ENCODE peak calls at places on chromosome 1, in six cellular contexts. One of them, this sample, is unnamed.

GRCh38 chr1:13583592-13583963 is at the start of gene PDPN:
- DNase-seq in GM20000: no peak
- DNase-seq in IMR-90: no peak
- DNase-seq in germinal center: no peak
- DNase-seq in T-cell: no peak
- DNase-seq in NCI-H774: no peak
- DNase-seq in this sample: peak

GRCh38 chr1:41282679-41283317 is 40.7 kb upstream of the SCMH1 start:
- DNase-seq in GM20000: peak
- DNase-seq in IMR-90: peak
- DNase-seq in germinal center: peak
- DNase-seq in T-cell: peak
- DNase-seq in NCI-H774: peak
- DNase-seq in this sample: peak

GRCh38 chr1:53862507-53862906 is 24.4 kb upstream of the NDC1 start:
- DNase-seq in GM20000: no peak
- DNase-seq in IMR-90: no peak
- DNase-seq in germinal center: peak
- DNase-seq in T-cell: no peak
- DNase-seq in NCI-H774: no peak
- DNase-seq in this sample: no peak

GRCh38 chr1:180382326-180383115 is 119.9 kb downstream of the ACBD6 start:
- DNase-seq in GM20000: no peak
- DNase-seq in IMR-90: peak
- DNase-seq in germinal center: no peak
- DNase-seq in T-cell: no peak
- DNase-seq in NCI-H774: no peak
- DNase-seq in this sample: no peak

GRCh38 chr1:165938844-165939243 is 111.4 kb downstream of the UCK2 start:
- DNase-seq in GM20000: no peak
- DNase-seq in IMR-90: no peak
- DNase-seq in germinal center: no peak
- DNase-seq in T-cell: no peak
- DNase-seq in NCI-H774: no peak
- DNase-seq in this sample: no peak

GRCh38 chr1:205602118-205602517 is 29.7 kb downstream of the ELK4 start:
- DNase-seq in GM20000: no peak
- DNase-seq in IMR-90: no peak
- DNase-seq in germinal center: no peak
- DNase-seq in T-cell: no peak
- DNase-seq in NCI-H774: no peak
- DNase-seq in this sample: no peak

GRCh38 chr1:180540697-180541594 is 17.8 kb upstream of the OVAAL start:
- DNase-seq in GM20000: no peak
- DNase-seq in IMR-90: peak
- DNase-seq in germinal center: no peak
- DNase-seq in T-cell: no peak
- DNase-seq in NCI-H774: no peak
- DNase-seq in this sample: no peak

GRCh38 chr1:225890346-225891228 is 1.6 kb upstream of the LEFTY1 start:
- DNase-seq in GM20000: no peak
- DNase-seq in IMR-90: no peak
- DNase-seq in germinal center: no peak
- DNase-seq in T-cell: no peak
- DNase-seq in NCI-H774: no peak
- DNase-seq in this sample: peak

GRCh38 chr1:116424438-116424837 is 51.4 kb downstream of the ATP1A1 start:
- DNase-seq in GM20000: no peak
- DNase-seq in IMR-90: no peak
- DNase-seq in germinal center: no peak
- DNase-seq in T-cell: no peak
- DNase-seq in NCI-H774: no peak
- DNase-seq in this sample: no peak

GRCh38 chr1:207389728-207390464 is 64.2 kb upstream of the CR2 start:
- DNase-seq in GM20000: no peak
- DNase-seq in IMR-90: peak
- DNase-seq in germinal center: no peak
- DNase-seq in T-cell: no peak
- DNase-seq in NCI-H774: no peak
- DNase-seq in this sample: no peak

GRCh38 chr1:10909697-10910489 is 102.6 kb upstream of the TARDBP start:
- DNase-seq in GM20000: peak
- DNase-seq in IMR-90: no peak
- DNase-seq in germinal center: peak
- DNase-seq in T-cell: peak
- DNase-seq in NCI-H774: no peak
- DNase-seq in this sample: peak

GRCh38 chr1:100461222-100461621 is 76.7 kb upstream of the GPR88 start:
- DNase-seq in GM20000: no peak
- DNase-seq in IMR-90: no peak
- DNase-seq in germinal center: no peak
- DNase-seq in T-cell: no peak
- DNase-seq in NCI-H774: no peak
- DNase-seq in this sample: no peak

GRCh38 chr1:11948822-11949458 is 14.4 kb downstream of the PLOD1 start:
- DNase-seq in GM20000: no peak
- DNase-seq in IMR-90: peak
- DNase-seq in germinal center: no peak
- DNase-seq in T-cell: no peak
- DNase-seq in NCI-H774: no peak
- DNase-seq in this sample: peak

GRCh38 chr1:109850194-109850593 is 60.5 kb upstream of the CSF1 start:
- DNase-seq in GM20000: no peak
- DNase-seq in IMR-90: no peak
- DNase-seq in germinal center: no peak
- DNase-seq in T-cell: no peak
- DNase-seq in NCI-H774: no peak
- DNase-seq in this sample: no peak

GRCh38 chr1:36432616-36433015 is 17.6 kb downstream of the OSCP1 start:
- DNase-seq in GM20000: no peak
- DNase-seq in IMR-90: no peak
- DNase-seq in germinal center: no peak
- DNase-seq in T-cell: no peak
- DNase-seq in NCI-H774: no peak
- DNase-seq in this sample: no peak

GRCh38 chr1:22524481-22524880 is 38.8 kb upstream of the EPHA8 start:
- DNase-seq in GM20000: no peak
- DNase-seq in IMR-90: no peak
- DNase-seq in germinal center: no peak
- DNase-seq in T-cell: no peak
- DNase-seq in NCI-H774: no peak
- DNase-seq in this sample: no peak

GRCh38 chr1:221793439-221794078 is 51.7 kb upstream of the DUSP10 start:
- DNase-seq in GM20000: peak
- DNase-seq in IMR-90: no peak
- DNase-seq in germinal center: peak
- DNase-seq in T-cell: no peak
- DNase-seq in NCI-H774: no peak
- DNase-seq in this sample: no peak

GRCh38 chr1:77126309-77126708 is 92.9 kb downstream of the PIGK start:
- DNase-seq in GM20000: peak
- DNase-seq in IMR-90: peak
- DNase-seq in germinal center: no peak
- DNase-seq in T-cell: peak
- DNase-seq in NCI-H774: peak
- DNase-seq in this sample: peak

GRCh38 chr1:212566522-212567479 is 41.8 kb upstream of the ATF3 start:
- DNase-seq in GM20000: peak
- DNase-seq in IMR-90: peak
- DNase-seq in germinal center: peak
- DNase-seq in T-cell: peak
- DNase-seq in NCI-H774: peak
- DNase-seq in this sample: no peak

GRCh38 chr1:210397252-210397651 is 68.5 kb downstream of the HHAT start:
- DNase-seq in GM20000: no peak
- DNase-seq in IMR-90: peak
- DNase-seq in germinal center: no peak
- DNase-seq in T-cell: no peak
- DNase-seq in NCI-H774: no peak
- DNase-seq in this sample: no peak

GRCh38 chr1:111813440-111814304 is 58.0 kb downstream of the DDX20 start:
- DNase-seq in GM20000: no peak
- DNase-seq in IMR-90: no peak
- DNase-seq in germinal center: peak
- DNase-seq in T-cell: no peak
- DNase-seq in NCI-H774: no peak
- DNase-seq in this sample: peak

GRCh38 chr1:22629886-22630285 is 6.5 kb upstream of the C1QA start:
- DNase-seq in GM20000: no peak
- DNase-seq in IMR-90: no peak
- DNase-seq in germinal center: no peak
- DNase-seq in T-cell: no peak
- DNase-seq in NCI-H774: no peak
- DNase-seq in this sample: peak

GRCh38 chr1:9710037-9710436 is 58.5 kb downstream of the PIK3CD start:
- DNase-seq in GM20000: no peak
- DNase-seq in IMR-90: no peak
- DNase-seq in germinal center: no peak
- DNase-seq in T-cell: no peak
- DNase-seq in NCI-H774: no peak
- DNase-seq in this sample: peak

GRCh38 chr1:170700842-170701305 is 36.9 kb downstream of the PRRX1 start:
- DNase-seq in GM20000: no peak
- DNase-seq in IMR-90: peak
- DNase-seq in germinal center: no peak
- DNase-seq in T-cell: no peak
- DNase-seq in NCI-H774: no peak
- DNase-seq in this sample: no peak